ENCODE peak calls at places on chromosomes 12 and 14, in seven cellular contexts. One of them, this sample, is unnamed.

GRCh38 chr12:109053382-109054123 is 1.2 kb downstream of the USP30 start:
- DNase-seq in lower leg skin: no peak
- DNase-seq in esophagus squamous epithelium: no peak
- DNase-seq in IMR-90: no peak
- DNase-seq in choroid plexus epithelial cell: peak; percentile 25
- DNase-seq in endodermal cell: no peak
- DNase-seq in pancreas: peak; percentile 24
- DNase-seq in this sample: no peak

GRCh38 chr14:72792051-72792788 is 101.7 kb downstream of the DPF3 start:
- DNase-seq in lower leg skin: no peak
- DNase-seq in esophagus squamous epithelium: no peak
- DNase-seq in IMR-90: no peak
- DNase-seq in choroid plexus epithelial cell: peak; percentile 19
- DNase-seq in endodermal cell: peak; percentile 70
- DNase-seq in pancreas: no peak
- DNase-seq in this sample: peak; percentile 55

GRCh38 chr14:96574633-96575191 is 72.5 kb downstream of the PAPOLA start:
- DNase-seq in lower leg skin: no peak
- DNase-seq in esophagus squamous epithelium: no peak
- DNase-seq in IMR-90: peak; percentile 82
- DNase-seq in choroid plexus epithelial cell: peak; percentile 76
- DNase-seq in endodermal cell: no peak
- DNase-seq in pancreas: no peak
- DNase-seq in this sample: no peak

GRCh38 chr12:63792333-63792732 is 12.6 kb downstream of the RXYLT1 start:
- DNase-seq in lower leg skin: no peak
- DNase-seq in esophagus squamous epithelium: no peak
- DNase-seq in IMR-90: no peak
- DNase-seq in choroid plexus epithelial cell: no peak
- DNase-seq in endodermal cell: no peak
- DNase-seq in pancreas: no peak
- DNase-seq in this sample: no peak

GRCh38 chr14:76463105-76463504 is 87.2 kb downstream of the ESRRB start:
- DNase-seq in lower leg skin: no peak
- DNase-seq in esophagus squamous epithelium: no peak
- DNase-seq in IMR-90: no peak
- DNase-seq in choroid plexus epithelial cell: no peak
- DNase-seq in endodermal cell: no peak
- DNase-seq in pancreas: no peak
- DNase-seq in this sample: no peak

GRCh38 chr12:104506691-104507401 is 50.1 kb downstream of the CHST11 start:
- DNase-seq in lower leg skin: no peak
- DNase-seq in esophagus squamous epithelium: no peak
- DNase-seq in IMR-90: no peak
- DNase-seq in choroid plexus epithelial cell: no peak
- DNase-seq in endodermal cell: peak; percentile 88
- DNase-seq in pancreas: peak; percentile 26
- DNase-seq in this sample: no peak

GRCh38 chr14:71324767-71325272 is 417.6 kb downstream of the PCNX1 start:
- DNase-seq in lower leg skin: no peak
- DNase-seq in esophagus squamous epithelium: no peak
- DNase-seq in IMR-90: peak; percentile 38
- DNase-seq in choroid plexus epithelial cell: peak; percentile 83
- DNase-seq in endodermal cell: peak; percentile 56
- DNase-seq in pancreas: no peak
- DNase-seq in this sample: no peak

GRCh38 chr12:65868133-65868705 is 43.9 kb downstream of the HMGA2 start:
- DNase-seq in lower leg skin: no peak
- DNase-seq in esophagus squamous epithelium: no peak
- DNase-seq in IMR-90: peak; percentile 97
- DNase-seq in choroid plexus epithelial cell: peak; percentile 98
- DNase-seq in endodermal cell: no peak
- DNase-seq in pancreas: no peak
- DNase-seq in this sample: no peak

GRCh38 chr14:42480235-42480634 is 873.6 kb downstream of the LRFN5 start:
- DNase-seq in lower leg skin: no peak
- DNase-seq in esophagus squamous epithelium: no peak
- DNase-seq in IMR-90: no peak
- DNase-seq in choroid plexus epithelial cell: no peak
- DNase-seq in endodermal cell: no peak
- DNase-seq in pancreas: no peak
- DNase-seq in this sample: no peak

GRCh38 chr14:36520601-36521525 is 831 bp upstream of the NKX2-1 start:
- DNase-seq in lower leg skin: no peak
- DNase-seq in esophagus squamous epithelium: no peak
- DNase-seq in IMR-90: peak; percentile 2
- DNase-seq in choroid plexus epithelial cell: peak; percentile 14
- DNase-seq in endodermal cell: peak; percentile 89
- DNase-seq in pancreas: no peak
- DNase-seq in this sample: no peak

GRCh38 chr14:92352158-92352985 is 29.4 kb downstream of the SLC24A4 start:
- DNase-seq in lower leg skin: no peak
- DNase-seq in esophagus squamous epithelium: no peak
- DNase-seq in IMR-90: no peak
- DNase-seq in choroid plexus epithelial cell: peak; percentile 50
- DNase-seq in endodermal cell: peak; percentile 78
- DNase-seq in pancreas: no peak
- DNase-seq in this sample: no peak

GRCh38 chr14:50425816-50426215 is 29.1 kb upstream of the CDKL1 start:
- DNase-seq in lower leg skin: no peak
- DNase-seq in esophagus squamous epithelium: no peak
- DNase-seq in IMR-90: peak; percentile 69
- DNase-seq in choroid plexus epithelial cell: peak; percentile 86
- DNase-seq in endodermal cell: no peak
- DNase-seq in pancreas: no peak
- DNase-seq in this sample: no peak

GRCh38 chr14:61280526-61281185 is 482 bp downstream of the TMEM30B start:
- DNase-seq in lower leg skin: peak; percentile 42
- DNase-seq in esophagus squamous epithelium: no peak
- DNase-seq in IMR-90: peak; percentile 34
- DNase-seq in choroid plexus epithelial cell: peak; percentile 35
- DNase-seq in endodermal cell: peak; percentile 85
- DNase-seq in pancreas: peak; percentile 76
- DNase-seq in this sample: no peak

GRCh38 chr14:69643430-69644200 is 32.2 kb downstream of the SUSD6 start:
- DNase-seq in lower leg skin: peak; percentile 76
- DNase-seq in esophagus squamous epithelium: no peak
- DNase-seq in IMR-90: peak; percentile 84
- DNase-seq in choroid plexus epithelial cell: peak; percentile 69
- DNase-seq in endodermal cell: no peak
- DNase-seq in pancreas: peak; percentile 86
- DNase-seq in this sample: no peak

GRCh38 chr12:87196329-87196728 is 832.9 kb downstream of the C12orf50 start:
- DNase-seq in lower leg skin: no peak
- DNase-seq in esophagus squamous epithelium: no peak
- DNase-seq in IMR-90: peak; percentile 5
- DNase-seq in choroid plexus epithelial cell: peak; percentile 9
- DNase-seq in endodermal cell: no peak
- DNase-seq in pancreas: no peak
- DNase-seq in this sample: peak; percentile 4

GRCh38 chr14:83520837-83521236 is 1987.2 kb upstream of the SEL1L start:
- DNase-seq in lower leg skin: no peak
- DNase-seq in esophagus squamous epithelium: no peak
- DNase-seq in IMR-90: peak; percentile 88
- DNase-seq in choroid plexus epithelial cell: peak; percentile 55
- DNase-seq in endodermal cell: no peak
- DNase-seq in pancreas: no peak
- DNase-seq in this sample: no peak

GRCh38 chr12:28369483-28369882 is 179.2 kb downstream of the CCDC91 start:
- DNase-seq in lower leg skin: no peak
- DNase-seq in esophagus squamous epithelium: no peak
- DNase-seq in IMR-90: no peak
- DNase-seq in choroid plexus epithelial cell: no peak
- DNase-seq in endodermal cell: no peak
- DNase-seq in pancreas: no peak
- DNase-seq in this sample: no peak

GRCh38 chr12:54719691-54720090 is 71.5 kb upstream of the DCD start:
- DNase-seq in lower leg skin: no peak
- DNase-seq in esophagus squamous epithelium: no peak
- DNase-seq in IMR-90: no peak
- DNase-seq in choroid plexus epithelial cell: no peak
- DNase-seq in endodermal cell: no peak
- DNase-seq in pancreas: no peak
- DNase-seq in this sample: no peak
- H3K4me3 ChIP-seq in lower leg skin: no peak overlapping the region
- H3K4me3 ChIP-seq in esophagus squamous epithelium: no peak overlapping the region
- H3K4me3 ChIP-seq in IMR-90: no peak overlapping the region
- H3K4me3 ChIP-seq in choroid plexus epithelial cell: no peak overlapping the region
- H3K4me3 ChIP-seq in endodermal cell: no peak overlapping the region
- H3K4me3 ChIP-seq in pancreas: no peak overlapping the region
- H3K4me3 ChIP-seq in this sample: no peak overlapping the region

GRCh38 chr12:852864-853263 is 96.6 kb downstream of the RAD52 start:
- DNase-seq in lower leg skin: no peak
- DNase-seq in esophagus squamous epithelium: no peak
- DNase-seq in IMR-90: no peak
- DNase-seq in choroid plexus epithelial cell: no peak
- DNase-seq in endodermal cell: no peak
- DNase-seq in pancreas: no peak
- DNase-seq in this sample: no peak

GRCh38 chr12:849192-849527 is 96.8 kb downstream of the WNK1 start:
- DNase-seq in lower leg skin: no peak
- DNase-seq in esophagus squamous epithelium: no peak
- DNase-seq in IMR-90: no peak
- DNase-seq in choroid plexus epithelial cell: no peak
- DNase-seq in endodermal cell: no peak
- DNase-seq in pancreas: no peak
- DNase-seq in this sample: no peak

GRCh38 chr12:851343-851742 is 98.2 kb downstream of the RAD52 start:
- DNase-seq in lower leg skin: no peak
- DNase-seq in esophagus squamous epithelium: no peak
- DNase-seq in IMR-90: peak; percentile 36
- DNase-seq in choroid plexus epithelial cell: peak; percentile 51
- DNase-seq in endodermal cell: no peak
- DNase-seq in pancreas: no peak
- DNase-seq in this sample: no peak

GRCh38 chr12:848519-849191 is 96.3 kb downstream of the WNK1 start:
- DNase-seq in lower leg skin: no peak
- DNase-seq in esophagus squamous epithelium: no peak
- DNase-seq in IMR-90: peak; percentile 62
- DNase-seq in choroid plexus epithelial cell: peak; percentile 47
- DNase-seq in endodermal cell: no peak
- DNase-seq in pancreas: no peak
- DNase-seq in this sample: no peak

GRCh38 chr12:851913-852312 is 97.6 kb downstream of the RAD52 start:
- DNase-seq in lower leg skin: no peak
- DNase-seq in esophagus squamous epithelium: no peak
- DNase-seq in IMR-90: peak; percentile 86
- DNase-seq in choroid plexus epithelial cell: peak; percentile 84
- DNase-seq in endodermal cell: no peak
- DNase-seq in pancreas: no peak
- DNase-seq in this sample: no peak
- H3K4me3 ChIP-seq in lower leg skin: no peak overlapping the region
- H3K4me3 ChIP-seq in esophagus squamous epithelium: no peak overlapping the region
- H3K4me3 ChIP-seq in IMR-90: no peak overlapping the region
- H3K4me3 ChIP-seq in choroid plexus epithelial cell: no peak overlapping the region
- H3K4me3 ChIP-seq in endodermal cell: no peak overlapping the region
- H3K4me3 ChIP-seq in pancreas: no peak overlapping the region
- H3K4me3 ChIP-seq in this sample: no peak overlapping the region

DNA sequence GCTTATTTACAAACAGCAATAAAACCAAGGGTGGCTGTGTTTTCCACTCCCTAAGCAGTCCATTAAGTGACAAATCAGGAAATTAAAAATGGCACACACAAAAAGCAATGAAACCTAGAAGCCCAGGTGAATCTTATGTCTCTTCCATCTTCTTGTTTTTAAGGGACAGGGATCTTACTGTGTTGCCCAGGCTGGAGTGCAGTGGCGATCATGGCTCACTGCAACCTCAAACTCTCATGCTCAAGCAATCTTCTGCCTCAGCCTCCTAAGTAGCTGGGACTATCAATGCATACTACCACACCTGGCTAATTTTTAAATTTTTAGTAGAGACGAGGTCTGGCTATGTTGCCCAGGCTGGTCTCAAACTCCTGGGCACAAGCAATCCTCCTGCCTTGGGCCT is 52.4 kb upstream of the CERS5 start:
- DNase-seq in lower leg skin: no peak
- DNase-seq in esophagus squamous epithelium: no peak
- DNase-seq in IMR-90: no peak
- DNase-seq in choroid plexus epithelial cell: no peak
- DNase-seq in endodermal cell: no peak
- DNase-seq in pancreas: no peak
- DNase-seq in this sample: no peak
- H3K4me3 ChIP-seq in lower leg skin: no peak overlapping the region
- H3K4me3 ChIP-seq in esophagus squamous epithelium: no peak overlapping the region
- H3K4me3 ChIP-seq in IMR-90: peak overlapping the region; percentile 75
- H3K4me3 ChIP-seq in choroid plexus epithelial cell: peak overlapping the region; percentile 63
- H3K4me3 ChIP-seq in endodermal cell: peak overlapping the region; percentile 26
- H3K4me3 ChIP-seq in pancreas: peak overlapping the region; percentile 5
- H3K4me3 ChIP-seq in this sample: no peak overlapping the region

GRCh38 chr14:75426332-75427125 is 1.3 kb upstream of the JDP2 start:
- DNase-seq in lower leg skin: no peak
- DNase-seq in esophagus squamous epithelium: no peak
- DNase-seq in IMR-90: no peak
- DNase-seq in choroid plexus epithelial cell: no peak
- DNase-seq in endodermal cell: no peak
- DNase-seq in pancreas: no peak
- DNase-seq in this sample: no peak
- H3K4me3 ChIP-seq in lower leg skin: no peak overlapping the region
- H3K4me3 ChIP-seq in esophagus squamous epithelium: no peak overlapping the region
- H3K4me3 ChIP-seq in IMR-90: no peak overlapping the region
- H3K4me3 ChIP-seq in choroid plexus epithelial cell: no peak overlapping the region
- H3K4me3 ChIP-seq in endodermal cell: peak overlapping the region; percentile 75
- H3K4me3 ChIP-seq in pancreas: peak overlapping the region; percentile 86
- H3K4me3 ChIP-seq in this sample: peak overlapping the region; percentile 72